ENCODE peak calls at places on chromosomes 5 and 9, in eight cellular contexts. J is stimulated activated CD4-positive, alpha-beta T cell treated with anti-CD3 and anti-CD28 coated beads, Interleukin-1b, Interleukin-23, amount 100 ng/mL, for 24 hours; B is H9; S is glomerular endothelial cell; F is activated CD4-positive, alpha-beta T cell treated with anti-CD3 and anti-CD28 coated beads, Interleukin-2, amount 50 U/mL, for 48 hours; V is GM04504; G is right cardiac atrium; Y is putamen. E is an unnamed sample.

GRCh38 chr5:105506692-105507277 is 1944.2 kb upstream of the NUDT12 start:
- DNase-seq in J (no peak), B (peak), S (no peak), F (no peak), V (no peak), G (no peak), Y (no peak), E (no peak)

GRCh38 chr5:90967443-90967842 is 408.8 kb downstream of the ADGRV1 start:
- DNase-seq in J (no peak), B (no peak), S (peak), F (no peak), V (no peak), G (no peak), Y (no peak), E (no peak)

GRCh38 chr9:77981907-77982306 is 49.7 kb downstream of the GNAQ start:
- DNase-seq in J (no peak), B (no peak), S (no peak), F (no peak), V (no peak), G (no peak), Y (no peak), E (no peak)

GRCh38 chr5:130164966-130165365 is 260.7 kb downstream of the CHSY3 start:
- DNase-seq in J (no peak), B (no peak), S (no peak), F (no peak), V (no peak), G (no peak), Y (no peak), E (no peak)

GRCh38 chr5:41414598-41414997 is 95.8 kb downstream of the PLCXD3 start:
- DNase-seq in J (no peak), B (no peak), S (no peak), F (no peak), V (peak), G (no peak), Y (no peak), E (no peak)

GRCh38 chr5:139745800-139746690 is 49.6 kb upstream of the PSD2 start:
- DNase-seq in J (no peak), B (peak), S (no peak), F (peak), V (peak), G (peak), Y (peak), E (peak)

GRCh38 chr9:8208465-8208864 is 408.9 kb upstream of the DMAC1 start:
- DNase-seq in J (no peak), B (no peak), S (no peak), F (no peak), V (no peak), G (no peak), Y (no peak), E (no peak)

GRCh38 chr9:97280755-97281330 is 26.6 kb upstream of the CCDC180 start:
- DNase-seq in J (no peak), B (no peak), S (no peak), F (no peak), V (no peak), G (no peak), Y (no peak), E (no peak)

GRCh38 chr5:161645264-161645663 is 40.3 kb upstream of the GABRA6 start:
- DNase-seq in J (no peak), B (no peak), S (no peak), F (no peak), V (no peak), G (no peak), Y (no peak), E (no peak)

GRCh38 chr9:130845901-130846381 is 10.9 kb downstream of the ABL1 start:
- DNase-seq in J (no peak), B (no peak), S (no peak), F (no peak), V (no peak), G (no peak), Y (no peak), E (no peak)

GRCh38 chr9:32161720-32162119 is 222.7 kb upstream of the ACO1 start:
- DNase-seq in J (no peak), B (no peak), S (no peak), F (no peak), V (no peak), G (no peak), Y (no peak), E (no peak)

GRCh38 chr5:170362102-170362501 is 27.1 kb downstream of the KCNMB1 start:
- DNase-seq in J (no peak), B (no peak), S (no peak), F (no peak), V (no peak), G (peak), Y (peak), E (peak)

GRCh38 chr5:148314187-148314586 is 2.0 kb downstream of the SPINK7 start:
- DNase-seq in J (no peak), B (no peak), S (no peak), F (no peak), V (no peak), G (no peak), Y (no peak), E (no peak)

GRCh38 chr9:108259917-108260675 is 595.7 kb downstream of the ACTL7B start:
- DNase-seq in J (no peak), B (no peak), S (no peak), F (no peak), V (no peak), G (no peak), Y (no peak), E (no peak)

GRCh38 chr5:88555658-88556057 is 287.0 kb upstream of the TMEM161B start:
- DNase-seq in J (no peak), B (peak), S (no peak), F (no peak), V (no peak), G (no peak), Y (no peak), E (no peak)

GRCh38 chr9:119758990-119759389 is 389.8 kb upstream of the BRINP1 start:
- DNase-seq in J (no peak), B (no peak), S (no peak), F (no peak), V (no peak), G (no peak), Y (no peak), E (no peak)

GRCh38 chr5:1769017-1769640 is 30.5 kb downstream of the MRPL36 start:
- DNase-seq in J (no peak), B (no peak), S (no peak), F (no peak), V (no peak), G (peak), Y (no peak), E (peak)

GRCh38 chr5:159419567-159419966 is 89.3 kb upstream of the IL12B start:
- DNase-seq in J (no peak), B (peak), S (no peak), F (peak), V (no peak), G (no peak), Y (no peak), E (no peak)

GRCh38 chr5:43065384-43066230 is 25.5 kb upstream of the ANXA2R start:
- DNase-seq in J (no peak), B (no peak), S (peak), F (peak), V (no peak), G (peak), Y (peak), E (peak)

GRCh38 chr5:143931986-143932385 is 120.0 kb downstream of the HMHB1 start:
- DNase-seq in J (no peak), B (no peak), S (no peak), F (no peak), V (no peak), G (no peak), Y (no peak), E (no peak)

GRCh38 chr5:61603211-61603908 is 271.3 kb downstream of the ZSWIM6 start:
- DNase-seq in J (no peak), B (peak), S (no peak), F (no peak), V (no peak), G (peak), Y (peak), E (peak)

GRCh38 chr5:149466457-149466972 is 84.7 kb downstream of the CSNK1A1 start:
- DNase-seq in J (no peak), B (no peak), S (no peak), F (no peak), V (no peak), G (no peak), Y (no peak), E (peak)

GRCh38 chr9:31259824-31260223 is 1124.6 kb upstream of the ACO1 start:
- DNase-seq in J (no peak), B (no peak), S (no peak), F (no peak), V (no peak), G (no peak), Y (no peak), E (no peak)

GRCh38 chr9:115921301-115921700 is 232.3 kb upstream of the PAPPA start:
- DNase-seq in J (no peak), B (no peak), S (no peak), F (no peak), V (peak), G (no peak), Y (no peak), E (no peak)

GRCh38 chr5:125558466-125558865 is 812.0 kb upstream of the ZNF608 start:
- DNase-seq in J (no peak), B (no peak), S (no peak), F (no peak), V (no peak), G (no peak), Y (no peak), E (no peak)

GRCh38 chr5:56446728-56447127 is 213.6 kb upstream of the ANKRD55 start:
- DNase-seq in J (no peak), B (no peak), S (no peak), F (no peak), V (no peak), G (no peak), Y (no peak), E (no peak)